ENCODE peak calls at places on chromosomes 12 and 14, in six cellular contexts. C, A, B, W, L and T are unnamed samples.

GRCh38 chr12:34392741-34393085 is 370.4 kb downstream of the ALG10 start:
- DNase-seq in A (no peak), B (no peak), L (peak; percentile 42), C (no peak), W (no peak), T (no peak)

GRCh38 chr12:68405292-68405900 is 73.2 kb upstream of the MDM1 start:
- DNase-seq in A (no peak), C (no peak), L (no peak), W (no peak), B (no peak), T (no peak)

GRCh38 chr12:94073441-94074051 is 74.8 kb upstream of the PLXNC1 start:
- DNase-seq in L (no peak), W (no peak), C (no peak), A (no peak), B (no peak), T (no peak)

GRCh38 chr12:44507471-44507870 is 368.6 kb downstream of the NELL2 start:
- DNase-seq in C (no peak), B (no peak), L (no peak), A (no peak), W (no peak), T (no peak)

GRCh38 chr12:104315326-104316224 is 12.0 kb downstream of the EID3 start:
- DNase-seq in C (no peak), W (no peak), L (no peak), B (no peak), A (no peak), T (no peak)

GRCh38 chr12:27627123-27627835 is 69.0 kb upstream of the REP15 start:
- DNase-seq in L (no peak), B (peak; percentile 26), C (no peak), W (no peak), A (no peak), T (no peak)

GRCh38 chr14:38210168-38210567 is 2.5 kb downstream of the SSTR1 start:
- DNase-seq in B (peak; percentile 26), C (no peak), W (no peak), L (no peak), A (no peak), T (peak; percentile 24)

GRCh38 chr12:79326225-79326624 is 364.5 kb downstream of the PAWR start:
- DNase-seq in A (no peak), B (no peak), C (no peak), W (no peak), L (no peak), T (no peak)

GRCh38 chr14:44135972-44136371 is 371.1 kb downstream of the FSCB start:
- DNase-seq in A (no peak), C (no peak), W (no peak), L (no peak), B (no peak), T (no peak)

GRCh38 chr12:128852885-128853284 is 393 bp upstream of the GLT1D1 start:
- DNase-seq in B (no peak), L (no peak), A (no peak), C (no peak), W (no peak), T (no peak)

GRCh38 chr12:43676183-43676813 is 82.3 kb downstream of the PUS7L start:
- DNase-seq in B (no peak), W (no peak), L (no peak), A (peak; percentile 49), C (peak; percentile 15), T (no peak)

GRCh38 chr12:117857632-117858274 is 111.0 kb downstream of the KSR2 start:
- DNase-seq in A (peak; percentile 76), C (peak; percentile 70), W (peak; percentile 33), B (peak; percentile 41), L (no peak), T (no peak)

GRCh38 chr12:116376354-116377193 is 99.1 kb upstream of the MED13L start:
- DNase-seq in B (peak; percentile 25), L (no peak), C (peak; percentile 64), A (no peak), W (no peak), T (no peak)

GRCh38 chr14:87944987-87945604 is 47.9 kb downstream of the GALC start:
- DNase-seq in C (no peak), A (peak; percentile 19), L (no peak), B (peak; percentile 13), W (no peak), T (no peak)

GRCh38 chr12:82524636-82525035 is 162.1 kb upstream of the TMTC2 start:
- DNase-seq in A (no peak), L (no peak), B (no peak), W (no peak), C (no peak), T (no peak)

GRCh38 chr12:32400866-32401265 is 1.5 kb downstream of the FGD4 start:
- DNase-seq in C (no peak), B (no peak), W (no peak), L (no peak), A (no peak), T (no peak)

GRCh38 chr12:4714879-4715278 is 5.3 kb upstream of the GALNT8 start:
- DNase-seq in B (no peak), A (no peak), C (no peak), L (no peak), W (no peak), T (no peak)

GRCh38 chr12:56105503-56105902 is 1.1 kb downstream of the PA2G4 start:
- DNase-seq in C (no peak), W (no peak), L (no peak), B (no peak), A (no peak), T (no peak)

GRCh38 chr12:2317819-2318218 is 265.0 kb downstream of the CACNA1C start:
- DNase-seq in C (no peak), L (no peak), W (no peak), A (no peak), B (no peak), T (no peak)

GRCh38 chr12:96221391-96221790 is 27.2 kb downstream of the ELK3 start:
- DNase-seq in W (no peak), C (no peak), A (no peak), B (no peak), L (no peak), T (no peak)

GRCh38 chr14:99871771-99872170 is 78.6 kb downstream of the EML1 start:
- DNase-seq in B (no peak), W (no peak), L (no peak), A (no peak), C (no peak), T (no peak)

GRCh38 chr12:82225871-82226270 is 132.3 kb downstream of the CCDC59 start:
- DNase-seq in L (no peak), B (no peak), W (no peak), A (no peak), C (no peak), T (no peak)

GRCh38 chr14:101119830-101120571 is 216.5 kb upstream of the RTL1 start:
- DNase-seq in C (no peak), B (no peak), L (no peak), W (no peak), A (no peak), T (no peak)

GRCh38 chr12:57452937-57453509 is 2.1 kb upstream of the INHBE start:
- DNase-seq in A (peak; percentile 72), W (peak; percentile 32), C (peak; percentile 65), B (peak; percentile 53), L (peak; percentile 86), T (no peak)

GRCh38 chr12:106953352-106954260 is 2.1 kb upstream of the TMEM263 start:
- DNase-seq in W (no peak), C (no peak), L (no peak), B (no peak), A (no peak), T (no peak)

DNA sequence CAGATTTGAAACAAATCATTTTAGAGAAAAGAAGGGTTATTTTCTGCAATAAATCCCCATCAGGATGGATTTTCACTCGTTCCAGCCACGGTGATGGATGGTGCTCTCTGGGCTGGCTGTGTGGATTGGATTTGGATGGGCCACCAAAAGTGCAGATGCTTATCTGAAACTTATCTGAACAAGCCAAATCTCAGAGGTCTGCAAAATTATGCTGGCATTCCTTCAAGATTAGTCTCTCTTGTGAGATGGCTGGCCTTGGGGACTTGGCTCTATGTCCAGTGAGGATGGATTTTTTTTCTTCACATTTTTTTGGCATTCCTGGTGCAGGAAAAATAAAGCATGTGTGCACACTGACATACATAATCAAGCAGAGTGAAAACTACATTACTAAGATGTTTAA is 341.9 kb downstream of the GXYLT1 start:
- DNase-seq in C (no peak), A (no peak), W (no peak), B (no peak), L (no peak), T (no peak)
- H3K27ac ChIP-seq in C (no peak overlapping the region), A (no peak overlapping the region), W (no peak overlapping the region), B (no peak overlapping the region), L (no peak overlapping the region), T (no peak overlapping the region)

GRCh38 chr12:51848843-51849735 is 571 bp upstream of the FIGNL2 start:
- DNase-seq in B (no peak), A (peak; percentile 85), L (no peak), W (no peak), C (no peak), T (no peak)
- H3K27ac ChIP-seq in B (no peak overlapping the region), A (no peak overlapping the region), L (peak overlapping the region; percentile 39), W (no peak overlapping the region), C (no peak overlapping the region), T (no peak overlapping the region)

GRCh38 chr14:92473947-92474535 is 39.5 kb upstream of the RIN3 start:
- DNase-seq in C (no peak), W (no peak), B (no peak), A (no peak), L (no peak), T (no peak)

GRCh38 chr14:92473261-92473946 is 40.2 kb upstream of the RIN3 start:
- DNase-seq in W (no peak), C (peak; percentile 38), A (no peak), B (no peak), L (peak; percentile 88), T (no peak)

GRCh38 chr14:92470215-92470614 is 43.4 kb upstream of the RIN3 start:
- DNase-seq in W (no peak), C (no peak), A (no peak), L (no peak), B (peak; percentile 83), T (peak; percentile 55)

GRCh38 chr14:92472860-92473259 is 40.7 kb upstream of the RIN3 start:
- DNase-seq in C (no peak), B (no peak), A (no peak), W (no peak), L (no peak), T (no peak)

DNA sequence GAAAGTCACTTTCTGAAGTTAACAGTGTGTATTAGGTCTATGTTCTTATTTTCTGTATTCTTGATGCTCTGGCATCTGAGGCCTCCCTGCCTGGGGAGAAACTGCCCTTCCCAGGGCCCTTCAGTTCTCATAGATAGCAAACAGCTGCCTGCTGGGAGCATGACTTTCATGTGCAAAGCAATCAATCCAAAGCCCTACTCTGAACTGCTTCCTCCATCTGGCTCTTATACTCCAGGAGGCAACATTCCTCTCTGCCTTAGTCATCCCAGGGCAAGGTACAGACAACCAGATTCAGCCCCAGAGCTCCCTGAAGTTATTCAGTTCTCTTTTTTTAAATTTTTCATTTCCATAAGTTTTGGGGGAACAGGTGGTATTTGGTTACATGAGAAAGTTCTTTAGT is 41.7 kb upstream of the RIN3 start:
- DNase-seq in L (no peak), B (peak; percentile 90), W (no peak), A (no peak), C (peak; percentile 89), T (peak; percentile 34)
- H3K27ac ChIP-seq in L (no peak overlapping the region), B (no peak overlapping the region), W (no peak overlapping the region), A (no peak overlapping the region), C (peak overlapping the region; percentile 75), T (peak overlapping the region; percentile 73)

DNA sequence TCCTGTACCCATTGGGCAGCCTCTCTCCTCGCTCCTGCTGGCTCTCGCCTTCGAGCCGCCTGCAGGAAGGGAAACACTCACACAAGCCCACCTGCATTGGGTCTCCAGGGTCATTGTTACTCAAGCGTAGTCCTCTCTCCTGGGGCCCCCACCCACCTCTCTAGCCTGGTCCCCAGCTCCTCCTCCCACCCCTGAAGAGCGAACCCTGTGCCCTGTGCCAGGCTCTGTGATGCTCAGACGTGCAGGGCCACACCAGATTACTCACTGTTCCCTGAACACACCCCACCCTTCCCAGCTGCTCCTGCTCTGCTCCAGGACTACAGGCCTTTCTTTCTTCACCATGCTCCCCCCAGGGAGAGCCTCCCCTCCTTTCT is 88.1 kb downstream of the NINJ2 start:
- DNase-seq in L (no peak), W (no peak), A (no peak), B (peak; percentile 29), C (no peak), T (peak; percentile 40)
- H3K27ac ChIP-seq in L (peak overlapping the region; percentile 90), W (no peak overlapping the region), A (no peak overlapping the region), B (peak overlapping the region; percentile 99), C (peak overlapping the region; percentile 82), T (peak overlapping the region; percentile 54)